ENCODE peak calls at places on chromosomes 13 and 19, in seven cellular contexts. D is adrenal gland; U is cardiac muscle cell; N is keratinocyte; R is transverse colon; V is pancreas; E is CD4-positive, alpha-beta T cell. C is an unnamed sample.

GRCh38 chr13:30615851-30616311 is 1.8 kb upstream of the USPL1 start:
- DNase-seq in D (no peak), U (peak), N (no peak), R (no peak), V (no peak), E (no peak), C (peak)

GRCh38 chr19:47699360-47699917 is 13.8 kb upstream of the EHD2 start:
- DNase-seq in D (peak), U (peak), N (no peak), R (peak), V (peak), E (peak), C (peak)

GRCh38 chr19:42066075-42066754 is 3.8 kb downstream of the GRIK5 start:
- DNase-seq in D (no peak), U (peak), N (no peak), R (no peak), V (no peak), E (no peak), C (peak)

GRCh38 chr13:76533251-76533650 is 353.0 kb downstream of the KCTD12 start:
- DNase-seq in D (no peak), U (peak), N (no peak), R (no peak), V (no peak), E (no peak), C (no peak)

GRCh38 chr13:109312399-109312798 is 474.0 kb downstream of the IRS2 start:
- DNase-seq in D (no peak), U (no peak), N (no peak), R (no peak), V (no peak), E (no peak), C (no peak)

GRCh38 chr13:99329477-99329876 is 22.3 kb upstream of the GPR183 start:
- DNase-seq in D (no peak), U (no peak), N (no peak), R (no peak), V (no peak), E (no peak), C (no peak)

GRCh38 chr13:96238861-96239260 is 149.0 kb downstream of the HS6ST3 start:
- DNase-seq in D (no peak), U (no peak), N (no peak), R (no peak), V (no peak), E (no peak), C (no peak)

GRCh38 chr13:40485611-40486517 is 180.6 kb downstream of the FOXO1 start:
- DNase-seq in D (no peak), U (no peak), N (no peak), R (no peak), V (no peak), E (peak), C (no peak)

GRCh38 chr19:14517840-14518505 is at the start of gene DNAJB1:
- DNase-seq in D (peak), U (peak), N (peak), R (peak), V (peak), E (no peak), C (peak)

GRCh38 chr19:3176715-3177501 is 1.7 kb upstream of the S1PR4 start:
- DNase-seq in D (no peak), U (no peak), N (no peak), R (peak), V (no peak), E (peak), C (peak)

GRCh38 chr19:11168568-11168967 is 13.0 kb upstream of the SPC24 start:
- DNase-seq in D (no peak), U (peak), N (peak), R (no peak), V (no peak), E (no peak), C (peak)

GRCh38 chr13:25192052-25192451 is 20.0 kb upstream of the AMER2 start:
- DNase-seq in D (no peak), U (no peak), N (no peak), R (no peak), V (no peak), E (no peak), C (no peak)

GRCh38 chr13:100019780-100020356 is 38.3 kb downstream of the ZIC2 start:
- DNase-seq in D (no peak), U (no peak), N (no peak), R (no peak), V (no peak), E (no peak), C (no peak)

GRCh38 chr13:71722206-71722605 is 144.8 kb downstream of the DACH1 start:
- DNase-seq in D (no peak), U (no peak), N (no peak), R (no peak), V (no peak), E (no peak), C (no peak)

GRCh38 chr19:4310247-4311121 is 6.1 kb downstream of the FSD1 start:
- DNase-seq in D (peak), U (no peak), N (no peak), R (peak), V (no peak), E (no peak), C (peak)
- TF ChIP-seq CTCF in D (no peak), U (no peak), N (no peak), R (no peak), V (no peak), E (no peak), C (no peak)

GRCh38 chr13:46698910-46699460 is 98.0 kb downstream of the ESD start:
- DNase-seq in D (no peak), U (peak), N (no peak), R (no peak), V (no peak), E (no peak), C (no peak)
- H3K27ac ChIP-seq in D (no peak), U (peak), N (no peak), R (peak), V (no peak), E (no peak), C (no peak)

DNA sequence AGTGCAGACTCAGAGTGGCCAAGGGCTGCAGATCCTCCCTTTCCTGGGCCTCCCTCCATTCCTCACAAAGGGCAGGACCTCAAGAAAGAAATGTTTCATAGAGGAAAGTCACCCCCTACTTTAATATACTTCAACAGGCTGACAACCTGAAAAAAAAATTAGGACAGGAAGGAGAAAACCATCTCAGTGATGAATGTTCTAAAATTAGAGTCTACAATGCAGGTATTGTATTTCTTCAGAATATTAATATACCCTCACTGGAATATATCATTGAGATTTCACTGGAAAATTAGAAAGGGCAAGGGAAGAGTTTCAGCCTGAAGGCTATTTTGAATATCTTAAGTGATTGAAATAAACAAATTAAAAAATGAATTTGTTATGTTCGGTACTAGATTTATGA is 176.9 kb downstream of the DNAJC15 start:
- DNase-seq in D (no peak), U (no peak), N (no peak), R (no peak), V (no peak), E (no peak), C (no peak)
- TF ChIP-seq CTCF in D (no peak), U (no peak), N (no peak), R (no peak), V (no peak), E (no peak), C (no peak)

GRCh38 chr19:13089139-13089856 is 13.4 kb downstream of the LYL1 start:
- DNase-seq in D (no peak), U (no peak), N (no peak), R (no peak), V (no peak), E (no peak), C (peak)
- H3K27ac ChIP-seq in D (peak), U (no peak), N (no peak), R (peak), V (no peak), E (no peak), C (peak)

GRCh38 chr19:17767559-17767958 is 16.3 kb downstream of the FCHO1 start:
- DNase-seq in D (no peak), U (no peak), N (no peak), R (no peak), V (no peak), E (no peak), C (no peak)

GRCh38 chr19:17762505-17763229 is 11.4 kb downstream of the FCHO1 start:
- DNase-seq in D (no peak), U (peak), N (no peak), R (peak), V (no peak), E (no peak), C (peak)

GRCh38 chr19:17764348-17764747 is 13.1 kb downstream of the FCHO1 start:
- DNase-seq in D (no peak), U (no peak), N (no peak), R (no peak), V (no peak), E (no peak), C (no peak)

GRCh38 chr19:17765069-17765618 is 13.9 kb downstream of the FCHO1 start:
- DNase-seq in D (peak), U (no peak), N (no peak), R (peak), V (no peak), E (no peak), C (no peak)

GRCh38 chr19:17766543-17767131 is 15.4 kb downstream of the FCHO1 start:
- DNase-seq in D (peak), U (peak), N (no peak), R (peak), V (peak), E (no peak), C (peak)
- TF ChIP-seq CTCF in D (peak), U (peak), N (peak), R (peak), V (peak), E (peak), C (peak)

DNA sequence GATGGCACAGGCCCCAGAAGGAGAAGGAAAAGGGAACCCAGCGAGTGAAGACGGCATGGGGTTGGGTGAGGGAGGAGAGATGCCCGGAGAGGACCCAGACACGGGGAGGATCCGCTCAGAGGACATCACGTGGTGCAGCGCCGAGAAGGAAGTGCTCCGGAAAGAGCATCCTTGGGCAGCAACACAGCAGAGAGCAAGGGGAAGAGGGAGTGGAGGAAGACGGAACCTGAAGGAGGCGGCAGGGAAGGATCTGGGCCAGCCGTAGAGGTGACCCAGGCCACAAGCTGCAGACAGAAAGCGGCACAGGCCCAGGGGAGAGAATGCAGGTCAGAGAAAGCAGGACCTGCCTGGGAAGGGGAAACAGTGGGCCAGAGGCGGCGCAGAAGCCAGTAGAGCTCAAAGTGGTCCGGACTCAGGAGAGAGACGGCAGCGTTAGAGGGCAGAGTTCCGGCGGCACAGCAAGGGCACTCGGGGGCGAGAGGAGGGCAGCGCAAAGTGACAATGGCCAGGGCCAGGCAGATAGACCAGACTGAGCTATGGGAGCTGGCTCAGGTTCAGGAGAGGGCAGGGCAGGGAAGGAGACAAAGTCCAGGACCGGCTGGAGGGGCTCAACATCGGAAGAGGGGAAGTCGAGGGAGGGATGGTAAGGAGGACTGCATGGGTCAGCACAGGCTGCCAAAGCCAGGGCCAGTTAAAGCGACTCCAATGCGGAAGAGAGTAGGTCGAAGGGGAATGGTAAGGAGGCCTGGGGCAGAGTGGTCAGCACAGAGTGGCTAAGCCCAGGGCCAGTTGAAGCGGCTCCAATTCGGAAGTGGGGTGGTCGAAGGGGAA is 990 bp downstream of the PPP1R12C start:
- DNase-seq in D (peak), U (peak), N (no peak), R (peak), V (peak), E (no peak), C (peak)
- H3K27ac ChIP-seq in D (peak), U (peak), N (peak), R (peak), V (peak), E (peak), C (peak)

GRCh38 chr19:48826606-48827020 is 9.7 kb downstream of the HSD17B14 start:
- DNase-seq in D (no peak), U (no peak), N (no peak), R (peak), V (peak), E (no peak), C (no peak)
- TF ChIP-seq CTCF in D (no peak), U (peak), N (peak), R (no peak), V (no peak), E (no peak), C (no peak)

C was measured in RWPE1.